ENCODE peak calls at places on chromosomes 2 and 18, in seven cellular contexts. I, S, H, U, V, K and A are unnamed samples.

GRCh38 chr18:66616523-66616983 is 12.7 kb upstream of the CDH19 start:
- DNase-seq in I (peak; percentile 75), S (no peak), H (peak; percentile 7), U (peak; percentile 57), V (no peak), K (no peak), A (no peak)

GRCh38 chr2:70767699-70768584 is at the start of gene ADD2:
- DNase-seq in I (peak; percentile 83), S (peak; percentile 35), H (peak; percentile 62), U (peak; percentile 22), V (no peak), K (no peak), A (peak; percentile 43)

GRCh38 chr18:59664329-59664728 is 32.9 kb downstream of the CCBE1 start:
- DNase-seq in I (no peak), S (no peak), H (no peak), U (no peak), V (no peak), K (no peak), A (no peak)

GRCh38 chr2:96878796-96879544 is 9.1 kb upstream of the SEMA4C start:
- DNase-seq in I (no peak), S (no peak), H (no peak), U (no peak), V (no peak), K (no peak), A (no peak)

GRCh38 chr2:129690049-129690448 is 289.4 kb upstream of the RAB6C start:
- DNase-seq in I (no peak), S (no peak), H (no peak), U (no peak), V (no peak), K (no peak), A (no peak)

GRCh38 chr2:241445426-241445825 is 63.0 kb downstream of the STK25 start:
- DNase-seq in I (no peak), S (no peak), H (no peak), U (no peak), V (no peak), K (no peak), A (no peak)

GRCh38 chr2:81984969-81985637 is 1680.6 kb upstream of the LRRTM1 start:
- DNase-seq in I (no peak), S (no peak), H (no peak), U (no peak), V (no peak), K (no peak), A (no peak)

GRCh38 chr2:172912245-172912644 is 163.4 kb upstream of the MAP3K20 start:
- DNase-seq in I (no peak), S (no peak), H (no peak), U (no peak), V (no peak), K (no peak), A (no peak)

GRCh38 chr2:134675294-134675693 is 43.5 kb downstream of the TMEM163 start:
- DNase-seq in I (no peak), S (no peak), H (no peak), U (no peak), V (no peak), K (no peak), A (no peak)

GRCh38 chr2:183035298-183035953 is 2.8 kb downstream of the NCKAP1 start:
- DNase-seq in I (no peak), S (no peak), H (peak; percentile 88), U (peak; percentile 62), V (no peak), K (no peak), A (no peak)

GRCh38 chr2:237250599-237250998 is 163.4 kb downstream of the COL6A3 start:
- DNase-seq in I (no peak), S (no peak), H (no peak), U (no peak), V (no peak), K (no peak), A (no peak)

GRCh38 chr2:18910843-18911242 is 321.5 kb upstream of the NT5C1B start:
- DNase-seq in I (peak; percentile 13), S (no peak), H (peak; percentile 85), U (peak; percentile 35), V (no peak), K (peak; percentile 2), A (no peak)

GRCh38 chr18:4068552-4069158 is 386.5 kb downstream of the DLGAP1 start:
- DNase-seq in I (peak; percentile 81), S (no peak), H (peak; percentile 29), U (peak; percentile 62), V (no peak), K (peak; percentile 51), A (no peak)

GRCh38 chr2:54903736-54904554 is 146.3 kb downstream of the RTN4 start:
- DNase-seq in I (no peak), S (peak; percentile 38), H (peak; percentile 99), U (peak; percentile 98), V (no peak), K (peak; percentile 96), A (no peak)

GRCh38 chr2:201235865-201236811 is 24.2 kb upstream of the CASP8 start:
- DNase-seq in I (peak; percentile 86), S (no peak), H (peak; percentile 67), U (peak; percentile 89), V (no peak), K (no peak), A (peak; percentile 75)

GRCh38 chr2:120471166-120471565 is 125.2 kb downstream of the INHBB start:
- DNase-seq in I (no peak), S (no peak), H (no peak), U (no peak), V (no peak), K (no peak), A (no peak)

GRCh38 chr2:176114120-176114929 is 2.3 kb upstream of the HOXD10 start:
- DNase-seq in I (no peak), S (no peak), H (no peak), U (peak; percentile 17), V (no peak), K (no peak), A (no peak)

GRCh38 chr18:42412896-42413295 is 457.9 kb downstream of the PIK3C3 start:
- DNase-seq in I (no peak), S (no peak), H (peak; percentile 72), U (peak; percentile 2), V (no peak), K (no peak), A (no peak)

GRCh38 chr2:7083580-7084509 is 166.6 kb downstream of the RNF144A start:
- DNase-seq in I (peak; percentile 81), S (no peak), H (peak; percentile 18), U (peak; percentile 77), V (no peak), K (peak; percentile 32), A (no peak)

GRCh38 chr2:187365315-187365714 is 82.7 kb downstream of the CALCRL start:
- DNase-seq in I (no peak), S (no peak), H (no peak), U (no peak), V (no peak), K (no peak), A (no peak)

GRCh38 chr18:354003-354402 is 86.2 kb upstream of the THOC1 start:
- DNase-seq in I (no peak), S (no peak), H (no peak), U (no peak), V (no peak), K (no peak), A (no peak)

GRCh38 chr2:164745012-164745797 is 96.4 kb downstream of the COBLL1 start:
- DNase-seq in I (no peak), S (no peak), H (peak; percentile 44), U (no peak), V (no peak), K (no peak), A (no peak)

GRCh38 chr2:71685073-71685848 is 231.9 kb downstream of the DYSF start:
- DNase-seq in I (no peak), S (no peak), H (no peak), U (no peak), V (no peak), K (no peak), A (no peak)

GRCh38 chr2:101432411-101433181 is 42.3 kb downstream of the RFX8 start:
- DNase-seq in I (no peak), S (no peak), H (peak; percentile 59), U (peak; percentile 65), V (no peak), K (no peak), A (no peak)

GRCh38 chr2:22361571-22361970 is 1023.4 kb upstream of the KLHL29 start:
- DNase-seq in I (no peak), S (no peak), H (no peak), U (no peak), V (no peak), K (no peak), A (no peak)

GRCh38 chr2:102839668-102840388 is 78.0 kb downstream of the TMEM182 start:
- DNase-seq in I (peak; percentile 89), S (no peak), H (peak; percentile 12), U (peak; percentile 78), V (no peak), K (peak; percentile 22), A (no peak)

GRCh38 chr2:36357506-36358316 is 2.1 kb downstream of the CRIM1 start:
- DNase-seq in I (peak; percentile 71), S (peak; percentile 42), H (peak; percentile 85), U (peak; percentile 78), V (no peak), K (peak; percentile 69), A (no peak)
- H3K27ac ChIP-seq in I (peak overlapping the region; percentile 40), S (peak overlapping the region; percentile 94), H (peak overlapping the region; percentile 95), U (peak overlapping the region; percentile 92), V (no peak overlapping the region), K (peak overlapping the region; percentile 66), A (peak overlapping the region; percentile 76)

GRCh38 chr2:231189171-231189530 is 9.3 kb upstream of the ARMC9 start:
- DNase-seq in I (no peak), S (no peak), H (no peak), U (no peak), V (no peak), K (no peak), A (no peak)

GRCh38 chr2:231189571-231190495 is 8.6 kb upstream of the ARMC9 start:
- DNase-seq in I (peak; percentile 57), S (peak; percentile 68), H (peak; percentile 30), U (no peak), V (no peak), K (no peak), A (peak; percentile 69)

GRCh38 chr2:231190531-231191197 is 7.8 kb upstream of the ARMC9 start:
- DNase-seq in I (peak; percentile 83), S (peak; percentile 86), H (peak; percentile 66), U (peak; percentile 14), V (no peak), K (no peak), A (peak; percentile 72)

GRCh38 chr2:231193216-231193615 is 5.2 kb upstream of the ARMC9 start:
- DNase-seq in I (no peak), S (no peak), H (no peak), U (no peak), V (no peak), K (no peak), A (no peak)

GRCh38 chr2:231191896-231192872 is 6.2 kb upstream of the ARMC9 start:
- DNase-seq in I (peak; percentile 93), S (peak; percentile 78), H (peak; percentile 74), U (peak; percentile 21), V (no peak), K (no peak), A (peak; percentile 56)
- TF ChIP-seq CTCF in I (peak; percentile 84), S (peak; percentile 83), H (peak; percentile 90), U (peak; percentile 51), V (no peak), K (peak; percentile 71), A (peak; percentile 63)

GRCh38 chr2:8586397-8587051 is 95.3 kb upstream of the ID2 start:
- DNase-seq in I (no peak), S (no peak), H (no peak), U (no peak), V (no peak), K (no peak), A (no peak)
- H3K27ac ChIP-seq in I (no peak overlapping the region), S (no peak overlapping the region), H (no peak overlapping the region), U (no peak overlapping the region), V (no peak overlapping the region), K (no peak overlapping the region), A (no peak overlapping the region)

GRCh38 chr18:12604445-12605007 is 53.4 kb downstream of the SPIRE1 start:
- DNase-seq in I (no peak), S (no peak), H (no peak), U (no peak), V (no peak), K (no peak), A (no peak)
- TF ChIP-seq CTCF in I (no peak), S (no peak), H (peak; percentile 14), U (peak; percentile 51), V (no peak), K (peak; percentile 22), A (no peak)